ENCODE peak calls at places on chromosome 12, in four cellular contexts. G, P, M and U are unnamed samples.

GRCh38 chr12:54853933-54854538 is at the start of gene MUCL1:
- DNase-seq in G (peak; percentile 48), P (peak; percentile 28), M (peak; percentile 62), U (peak; percentile 41)

GRCh38 chr12:96436366-96437295 is 36.4 kb upstream of the CDK17 start:
- DNase-seq in G (no peak), P (no peak), M (no peak), U (no peak)

GRCh38 chr12:46371718-46372130 is 849 bp downstream of the SLC38A2 start:
- DNase-seq in G (no peak), P (no peak), M (no peak), U (peak; percentile 73)

GRCh38 chr12:103748875-103749274 is 92.2 kb downstream of the NT5DC3 start:
- DNase-seq in G (no peak), P (no peak), M (no peak), U (no peak)

GRCh38 chr12:76480800-76481199 is 78.8 kb downstream of the OSBPL8 start:
- DNase-seq in G (no peak), P (no peak), M (no peak), U (no peak)

GRCh38 chr12:18723752-18724151 is 14.1 kb downstream of the PLCZ1 start:
- DNase-seq in G (no peak), P (no peak), M (peak; percentile 73), U (no peak)

GRCh38 chr12:7555752-7556151 is 52.2 kb upstream of the CD163 start:
- DNase-seq in G (no peak), P (no peak), M (peak; percentile 48), U (no peak)

GRCh38 chr12:66251049-66251448 is 51.2 kb upstream of the HELB start:
- DNase-seq in G (no peak), P (no peak), M (no peak), U (no peak)

GRCh38 chr12:66709893-66710292 is 31.0 kb upstream of the GRIP1 start:
- DNase-seq in G (no peak), P (no peak), M (no peak), U (no peak)

GRCh38 chr12:104190151-104190550 is 25.4 kb upstream of the TXNRD1 start:
- DNase-seq in G (no peak), P (no peak), M (no peak), U (no peak)

GRCh38 chr12:46456356-46457334 is 84.1 kb upstream of the SLC38A2 start:
- DNase-seq in G (peak; percentile 38), P (no peak), M (no peak), U (no peak)

GRCh38 chr12:26701604-26702215 is 131.3 kb downstream of the ITPR2 start:
- DNase-seq in G (peak; percentile 23), P (no peak), M (peak; percentile 28), U (peak; percentile 56)

GRCh38 chr12:74889563-74890236 is 319.9 kb downstream of the KCNC2 start:
- DNase-seq in G (no peak), P (no peak), M (peak; percentile 32), U (no peak)

GRCh38 chr12:13257356-13257875 is 60.9 kb downstream of the EMP1 start:
- DNase-seq in G (no peak), P (no peak), M (no peak), U (no peak)

GRCh38 chr12:105698047-105698446 is 367.6 kb downstream of the C12orf75 start:
- DNase-seq in G (no peak), P (no peak), M (no peak), U (no peak)

GRCh38 chr12:31246470-31246850 is 79.5 kb downstream of the SINHCAF start:
- DNase-seq in G (no peak), P (no peak), M (no peak), U (peak; percentile 35)

GRCh38 chr12:129535351-129535750 is 368.5 kb downstream of the TMEM132D start:
- DNase-seq in G (no peak), P (no peak), M (no peak), U (no peak)

GRCh38 chr12:110180591-110181005 is 56.4 kb downstream of the IFT81 start:
- DNase-seq in G (no peak), P (no peak), M (no peak), U (no peak)

GRCh38 chr12:62995097-62995496 is 60.1 kb upstream of the PPM1H start:
- DNase-seq in G (no peak), P (no peak), M (no peak), U (no peak)

GRCh38 chr12:130873825-130874224 is 2.0 kb downstream of the RAN start:
- DNase-seq in G (no peak), P (no peak), M (no peak), U (no peak)

GRCh38 chr12:60070541-60070940 is 474.7 kb downstream of the SLC16A7 start:
- DNase-seq in G (no peak), P (no peak), M (peak; percentile 6), U (peak; percentile 11)

GRCh38 chr12:29510591-29511174 is 13.2 kb upstream of the OVCH1 start:
- DNase-seq in G (no peak), P (no peak), M (no peak), U (no peak)

GRCh38 chr12:75774309-75775052 is 257.1 kb downstream of the PHLDA1 start:
- DNase-seq in G (no peak), P (no peak), M (no peak), U (no peak)

GRCh38 chr12:113724703-113725556 is 241.2 kb downstream of the RBM19 start:
- DNase-seq in G (no peak), P (no peak), M (no peak), U (no peak)

GRCh38 chr12:91910871-91911388 is 234.7 kb downstream of the BTG1 start:
- DNase-seq in G (no peak), P (no peak), M (no peak), U (no peak)

GRCh38 chr12:15304296-15304695 is 18.0 kb upstream of the PTPRO start:
- DNase-seq in G (no peak), P (no peak), M (no peak), U (no peak)

GRCh38 chr12:16350682-16351081 is 3.2 kb downstream of the MGST1 start:
- DNase-seq in G (peak; percentile 28), P (no peak), M (peak; percentile 75), U (no peak)

GRCh38 chr12:101939856-101940265 is 62.5 kb downstream of the DRAM1 start:
- DNase-seq in G (peak; percentile 60), P (no peak), M (peak; percentile 51), U (peak; percentile 53)

GRCh38 chr12:40170593-40170992 is 54.2 kb upstream of the LRRK2 start:
- DNase-seq in G (no peak), P (no peak), M (no peak), U (no peak)
- TF ChIP-seq JUND in G (no peak), P (no peak), M (no peak), U (no peak)

DNA sequence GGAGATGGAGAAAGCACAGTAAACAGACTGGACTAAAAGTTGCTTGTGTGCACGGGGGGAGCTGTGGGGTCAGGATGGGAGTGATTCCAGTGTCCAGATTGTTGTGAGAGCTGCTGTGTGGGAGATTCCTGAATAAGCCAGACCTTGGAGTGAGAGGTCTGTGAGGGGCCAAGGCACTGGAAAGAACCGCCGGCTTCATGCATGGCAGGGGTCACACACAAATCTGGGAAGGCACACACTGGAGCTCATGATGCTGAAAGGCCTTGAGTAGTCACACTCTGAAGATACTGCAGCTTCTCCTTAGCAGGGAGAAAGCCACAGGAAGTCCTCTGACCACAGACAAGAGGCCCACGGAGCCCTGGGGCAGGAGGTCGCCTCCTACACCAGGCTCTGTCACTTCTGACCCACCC is 23.1 kb downstream of the ADCY6 start:
- DNase-seq in G (no peak), P (no peak), M (no peak), U (no peak)
- TF ChIP-seq JUND in G (no peak), P (no peak), M (no peak), U (no peak)

DNA sequence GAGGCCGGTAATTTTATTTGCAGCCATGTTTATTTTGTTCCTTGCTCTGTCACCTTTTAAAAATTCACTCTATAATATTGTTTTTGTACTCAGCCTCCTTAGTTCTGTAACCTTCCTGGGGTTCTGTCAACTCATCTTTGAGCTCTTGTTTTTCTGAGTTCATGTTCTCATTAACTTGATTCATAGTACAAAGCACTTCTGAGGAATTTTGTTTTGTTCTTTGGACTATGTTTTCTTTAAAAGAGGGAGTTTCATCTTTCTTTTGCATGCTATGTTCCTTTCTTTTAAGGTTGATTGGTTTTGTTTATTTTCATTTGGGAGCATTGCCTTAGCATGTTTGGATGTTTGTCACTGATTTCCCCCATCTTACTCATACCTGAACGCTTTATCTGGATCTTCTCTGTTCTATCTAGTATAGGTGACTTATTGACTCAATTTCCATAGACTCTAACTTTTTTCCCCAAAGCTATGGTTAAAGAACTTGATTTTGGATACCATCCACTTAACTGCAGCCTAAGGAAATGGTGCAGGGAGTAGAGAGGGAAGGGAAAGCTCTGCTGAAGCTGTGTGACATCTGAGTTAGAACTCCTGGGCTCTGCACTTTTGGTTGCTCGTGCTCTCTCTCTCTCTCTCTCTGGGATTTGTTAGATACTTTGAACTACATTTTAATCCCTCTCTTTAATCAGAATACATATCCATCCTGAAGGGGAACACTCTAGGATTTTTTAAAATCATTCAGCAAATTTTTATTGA is 268.5 kb downstream of the PAWR start:
- DNase-seq in G (peak; percentile 13), P (no peak), M (no peak), U (no peak)
- TF ChIP-seq JUND in G (no peak), P (no peak), M (no peak), U (no peak)

GRCh38 chr12:117847371-117847770 is 121.4 kb downstream of the KSR2 start:
- DNase-seq in G (no peak), P (no peak), M (no peak), U (no peak)
- TF ChIP-seq JUND in G (no peak), P (no peak), M (no peak), U (no peak)

GRCh38 chr12:121295123-121295745 is 1.3 kb downstream of the CAMKK2 start:
- DNase-seq in G (peak; percentile 6), P (no peak), M (no peak), U (peak; percentile 13)
- TF ChIP-seq JUND in G (no peak), P (no peak), M (no peak), U (no peak)

DNA sequence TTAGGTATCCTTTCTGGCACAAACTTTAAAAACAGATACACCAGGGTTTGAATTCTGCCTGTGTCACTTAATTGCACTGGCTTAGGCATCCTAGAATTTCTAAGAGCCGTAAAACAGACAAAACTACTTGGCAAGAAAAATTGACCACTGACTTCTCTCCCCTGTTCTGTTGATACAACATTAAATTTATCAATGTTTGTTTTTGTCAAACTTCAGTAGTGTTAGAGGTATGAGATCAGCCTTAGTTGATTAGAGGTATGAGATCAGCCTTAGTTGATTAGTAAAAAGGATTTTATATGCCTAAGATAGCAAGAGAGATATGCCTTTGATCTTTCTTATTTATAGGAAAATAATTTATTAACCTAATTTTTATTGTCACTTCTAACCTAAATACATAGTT is 283.2 kb downstream of the FBXL14 start:
- DNase-seq in G (no peak), P (no peak), M (no peak), U (no peak)
- TF ChIP-seq JUND in G (no peak), P (no peak), M (no peak), U (no peak)

GRCh38 chr12:51371295-51371953 is 19.8 kb downstream of the GALNT6 start:
- DNase-seq in G (peak; percentile 84), P (no peak), M (peak; percentile 71), U (peak; percentile 72)

GRCh38 chr12:51369581-51369980 is 21.6 kb downstream of the GALNT6 start:
- DNase-seq in G (no peak), P (no peak), M (no peak), U (no peak)

GRCh38 chr12:51370667-51371066 is 20.5 kb downstream of the GALNT6 start:
- DNase-seq in G (no peak), P (no peak), M (no peak), U (no peak)

GRCh38 chr12:51372021-51372420 is 19.2 kb downstream of the GALNT6 start:
- DNase-seq in G (no peak), P (no peak), M (no peak), U (no peak)

GRCh38 chr12:51368640-51369517 is 22.3 kb downstream of the GALNT6 start:
- DNase-seq in G (no peak), P (peak; percentile 95), M (no peak), U (no peak)
- TF ChIP-seq JUND in G (no peak), P (peak; percentile 44), M (no peak), U (no peak)